ENCODE peak calls at places on chromosomes 12 and 14, in seven cellular contexts. D is GOT3; S is left ventricle myocardium superior; B is CMK; G is type B pancreatic cell; W is heart right ventricle; L is activated CD4-positive, alpha-beta T cell treated with anti-CD3 and anti-CD28 coated beads for 48 hours. A is an unnamed sample.

GRCh38 chr12:116466536-116466935 is 92.6 kb upstream of the MAP1LC3B2 start:
- DNase-seq in D (no peak), S (no peak), B (no peak), G (no peak), W (no peak), L (no peak), A (no peak)

GRCh38 chr12:81963651-81964050 is 204.5 kb upstream of the PPFIA2 start:
- DNase-seq in D (no peak), S (no peak), B (no peak), G (no peak), W (no peak), L (no peak), A (no peak)

GRCh38 chr12:122659579-122659978 is 43.6 kb downstream of the HCAR2 start:
- DNase-seq in D (no peak), S (peak), B (peak), G (no peak), W (no peak), L (no peak), A (peak)

GRCh38 chr14:81868172-81868571 is 334.5 kb upstream of the SEL1L start:
- DNase-seq in D (no peak), S (no peak), B (no peak), G (no peak), W (no peak), L (no peak), A (no peak)

GRCh38 chr12:10143205-10143604 is 13.2 kb upstream of the CLEC7A start:
- DNase-seq in D (no peak), S (no peak), B (no peak), G (no peak), W (no peak), L (no peak), A (no peak)

GRCh38 chr12:111344254-111344875 is 24.5 kb downstream of the PHETA1 start:
- DNase-seq in D (no peak), S (no peak), B (no peak), G (no peak), W (no peak), L (no peak), A (no peak)

GRCh38 chr12:27472604-27473003 is 26.1 kb downstream of the SMCO2 start:
- DNase-seq in D (no peak), S (no peak), B (no peak), G (no peak), W (no peak), L (no peak), A (no peak)

GRCh38 chr14:32407170-32407569 is 78.1 kb downstream of the AKAP6 start:
- DNase-seq in D (no peak), S (peak), B (no peak), G (no peak), W (peak), L (no peak), A (no peak)

GRCh38 chr12:50055831-50056628 is 1.4 kb upstream of the ASIC1 start:
- DNase-seq in D (peak), S (peak), B (no peak), G (no peak), W (no peak), L (peak), A (peak)

A was measured in BE2C.